ENCODE peak calls at places on chromosomes 6 and 20, in eight cellular contexts. S, N, T, P, I, E, Q and W are unnamed samples.

GRCh38 chr20:15584507-15584906 is 988.7 kb downstream of the KIF16B start:
- DNase-seq in S (no peak), N (no peak), T (no peak), P (no peak), I (no peak), E (no peak), Q (no peak), W (no peak)

GRCh38 chr20:60126975-60127374 is 168.8 kb downstream of the CDH26 start:
- DNase-seq in S (no peak), N (no peak), T (no peak), P (no peak), I (no peak), E (peak), Q (no peak), W (no peak)

GRCh38 chr6:44386364-44386928 is 1.1 kb upstream of the CDC5L start:
- DNase-seq in S (no peak), N (no peak), T (peak), P (no peak), I (no peak), E (no peak), Q (peak), W (no peak)

GRCh38 chr6:1871936-1872335 is 262.2 kb downstream of the FOXC1 start:
- DNase-seq in S (no peak), N (peak), T (no peak), P (no peak), I (no peak), E (no peak), Q (peak), W (no peak)

GRCh38 chr6:144296973-144297372 is 11.8 kb downstream of the UTRN start:
- DNase-seq in S (no peak), N (no peak), T (no peak), P (no peak), I (no peak), E (no peak), Q (peak), W (no peak)

GRCh38 chr20:17611290-17611539 is 41.3 kb downstream of the DSTN start:
- DNase-seq in S (no peak), N (no peak), T (no peak), P (no peak), I (no peak), E (no peak), Q (no peak), W (no peak)

GRCh38 chr20:53707341-53708102 is 113.9 kb upstream of the ZNF217 start:
- DNase-seq in S (no peak), N (no peak), T (no peak), P (peak), I (no peak), E (no peak), Q (peak), W (no peak)

GRCh38 chr6:168650686-168651085 is 209.7 kb downstream of the SMOC2 start:
- DNase-seq in S (no peak), N (no peak), T (peak), P (no peak), I (no peak), E (no peak), Q (no peak), W (no peak)

GRCh38 chr6:25788305-25788922 is 33.9 kb downstream of the SLC17A4 start:
- DNase-seq in S (peak), N (no peak), T (no peak), P (peak), I (no peak), E (peak), Q (peak), W (peak)

GRCh38 chr20:9837634-9838033 is 1.2 kb downstream of the PAK5 start:
- DNase-seq in S (no peak), N (no peak), T (no peak), P (no peak), I (no peak), E (no peak), Q (peak), W (no peak)

GRCh38 chr6:25311251-25311910 is 32.2 kb downstream of the CARMIL1 start:
- DNase-seq in S (no peak), N (no peak), T (no peak), P (peak), I (no peak), E (peak), Q (peak), W (no peak)

GRCh38 chr6:150932976-150933375 is 67.5 kb downstream of the MTHFD1L start:
- DNase-seq in S (no peak), N (no peak), T (no peak), P (no peak), I (no peak), E (no peak), Q (peak), W (no peak)
- TF ChIP-seq CTCF in S (no peak), N (no peak), T (no peak), P (no peak), I (no peak), E (no peak), Q (no peak), W (no peak)

GRCh38 chr6:105137388-105137787 is 42.4 kb downstream of the POPDC3 start:
- DNase-seq in S (no peak), N (peak), T (peak), P (peak), I (no peak), E (no peak), Q (peak), W (no peak)

GRCh38 chr6:105138141-105138540 is 41.7 kb downstream of the POPDC3 start:
- DNase-seq in S (no peak), N (no peak), T (no peak), P (no peak), I (no peak), E (no peak), Q (no peak), W (no peak)

GRCh38 chr6:105135907-105136432 is 43.8 kb downstream of the POPDC3 start:
- DNase-seq in S (no peak), N (peak), T (no peak), P (peak), I (no peak), E (no peak), Q (peak), W (no peak)

GRCh38 chr6:105136433-105137350 is 43.1 kb downstream of the POPDC3 start:
- DNase-seq in S (peak), N (peak), T (peak), P (peak), I (peak), E (peak), Q (peak), W (no peak)

DNA sequence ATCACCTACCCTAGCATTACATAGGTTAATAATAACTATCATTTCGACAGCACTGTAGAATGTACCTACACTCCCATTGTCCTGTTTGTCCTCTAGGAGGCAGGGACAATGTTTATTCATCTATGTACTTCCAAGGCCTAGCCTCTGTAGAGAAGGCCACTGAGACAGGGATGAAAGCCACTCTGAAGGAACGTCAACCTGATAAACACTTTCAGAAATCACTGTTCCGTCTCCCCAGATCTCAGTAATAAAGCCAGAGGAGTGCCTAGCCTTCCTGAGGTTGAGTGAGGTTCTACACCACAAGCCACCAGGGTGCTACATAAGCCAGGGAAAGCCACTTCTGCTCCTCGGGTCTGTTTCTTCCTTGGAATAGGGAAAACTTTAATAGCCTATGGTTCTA is 44.8 kb downstream of the POPDC3 start:
- DNase-seq in S (no peak), N (no peak), T (no peak), P (peak), I (no peak), E (no peak), Q (peak), W (no peak)
- TF ChIP-seq CTCF in S (no peak), N (no peak), T (no peak), P (peak), I (no peak), E (peak), Q (peak), W (no peak)

DNA sequence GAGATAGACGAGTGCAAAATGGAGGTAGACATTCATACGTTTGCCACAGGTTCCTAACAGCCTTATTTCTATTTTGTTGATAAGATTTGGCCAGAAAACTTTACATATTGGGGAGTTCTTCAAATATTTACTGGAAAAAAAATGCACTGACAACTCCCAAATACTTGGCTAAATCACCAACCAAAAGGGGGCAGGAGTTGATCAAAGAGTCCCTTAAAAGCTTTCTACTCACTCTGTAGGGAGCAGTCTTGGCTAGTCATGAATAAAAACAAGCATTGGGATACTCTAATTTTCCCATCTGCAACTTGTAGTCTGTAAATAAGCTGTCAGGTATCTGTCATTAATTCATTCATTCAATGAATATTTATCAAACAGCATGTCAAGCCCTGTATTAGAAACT is 18.4 kb downstream of the TENT5A start:
- DNase-seq in S (no peak), N (no peak), T (no peak), P (peak), I (no peak), E (no peak), Q (no peak), W (no peak)
- TF ChIP-seq CTCF in S (peak), N (no peak), T (no peak), P (no peak), I (no peak), E (no peak), Q (no peak), W (no peak)

GRCh38 chr6:102619585-102619984 is 1226.1 kb downstream of the GRIK2 start:
- DNase-seq in S (no peak), N (no peak), T (no peak), P (peak), I (no peak), E (no peak), Q (peak), W (no peak)
- TF ChIP-seq CTCF in S (no peak), N (peak), T (no peak), P (no peak), I (peak), E (peak), Q (no peak), W (no peak)

GRCh38 chr6:90940812-90941481 is 354.1 kb upstream of the MAP3K7 start:
- DNase-seq in S (peak), N (no peak), T (no peak), P (peak), I (no peak), E (no peak), Q (peak), W (no peak)
- TF ChIP-seq CTCF in S (no peak), N (peak), T (peak), P (peak), I (peak), E (peak), Q (peak), W (peak)

DNA sequence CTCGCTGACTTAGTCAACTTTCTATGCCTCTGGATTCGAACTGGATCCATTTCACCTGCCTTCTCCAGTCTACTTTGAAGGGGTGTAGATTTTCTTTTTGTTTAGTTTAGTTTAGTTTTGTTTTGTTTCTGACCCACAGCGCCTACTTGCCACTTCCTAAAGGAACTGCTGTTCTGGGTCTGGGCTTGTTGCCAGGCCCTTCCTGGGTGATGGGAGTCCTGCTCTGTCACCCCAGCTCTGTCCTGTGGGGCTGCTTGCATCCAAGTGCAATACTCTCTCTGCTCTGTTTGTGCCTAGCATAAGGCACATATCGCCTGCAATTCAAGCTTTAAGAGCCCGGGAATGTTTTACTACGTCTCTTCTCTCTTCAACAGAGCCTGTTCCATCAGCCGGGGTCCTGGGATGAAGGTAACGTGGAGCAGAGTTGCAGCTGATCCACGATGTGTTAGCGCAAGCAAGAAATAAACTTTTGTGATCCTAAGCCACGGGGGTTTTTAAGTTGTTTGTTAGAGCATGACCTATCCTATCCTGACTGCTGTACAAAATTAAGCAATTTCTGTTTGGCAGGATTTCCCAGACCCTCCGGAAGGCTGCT is 30.8 kb upstream of the TAGAP start:
- DNase-seq in S (no peak), N (peak), T (no peak), P (peak), I (no peak), E (no peak), Q (no peak), W (no peak)
- TF ChIP-seq CTCF in S (no peak), N (no peak), T (no peak), P (no peak), I (no peak), E (no peak), Q (no peak), W (no peak)

DNA sequence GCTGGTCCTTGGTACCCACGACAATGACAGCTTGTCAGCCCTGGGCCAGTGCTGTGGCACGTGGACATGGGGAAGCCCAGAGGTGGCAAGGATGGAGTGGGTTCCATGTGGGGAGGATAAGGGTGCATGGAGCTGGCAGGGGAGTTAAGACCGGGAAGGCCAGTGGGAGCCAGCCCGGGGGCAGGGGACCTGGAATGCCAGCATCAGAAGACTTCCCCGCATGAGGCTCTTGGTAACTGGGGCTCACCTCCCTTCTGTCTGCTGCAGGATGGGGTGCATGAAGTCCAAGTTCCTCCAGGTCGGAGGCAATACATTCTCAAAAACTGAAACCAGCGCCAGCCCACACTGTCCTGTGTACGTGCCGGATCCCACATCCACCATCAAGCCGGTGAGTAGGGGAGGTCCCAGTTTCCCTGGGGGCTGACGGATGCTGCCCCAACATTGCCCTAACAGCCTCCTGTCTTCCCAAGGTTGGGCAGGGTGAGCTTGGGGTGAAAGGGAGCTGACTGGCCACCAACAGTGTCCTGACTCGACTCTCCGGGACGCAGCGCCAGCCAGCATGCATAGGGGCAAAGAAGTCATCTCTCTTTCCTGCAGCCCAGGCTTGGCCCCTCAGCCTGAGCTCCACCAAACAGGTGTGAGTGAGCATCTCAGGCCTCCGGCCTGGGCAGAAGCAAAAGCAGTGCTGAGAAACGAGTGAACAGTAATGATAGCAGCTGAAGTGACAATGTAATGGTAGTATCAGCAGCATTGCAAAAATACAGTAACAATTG is 19.5 kb downstream of the HCK start:
- DNase-seq in S (no peak), N (no peak), T (no peak), P (no peak), I (no peak), E (no peak), Q (no peak), W (no peak)
- TF ChIP-seq CTCF in S (no peak), N (no peak), T (no peak), P (no peak), I (no peak), E (no peak), Q (no peak), W (no peak)

GRCh38 chr6:83051386-83052172 is 14.1 kb downstream of the UBE3D start:
- DNase-seq in S (no peak), N (no peak), T (no peak), P (no peak), I (no peak), E (no peak), Q (peak), W (no peak)

GRCh38 chr6:83055366-83055964 is 10.2 kb downstream of the UBE3D start:
- DNase-seq in S (peak), N (no peak), T (no peak), P (peak), I (no peak), E (peak), Q (peak), W (peak)

GRCh38 chr6:83057705-83058321 is 7.8 kb downstream of the UBE3D start:
- DNase-seq in S (peak), N (no peak), T (no peak), P (peak), I (no peak), E (no peak), Q (peak), W (no peak)

GRCh38 chr6:83053678-83054077 is 12.0 kb downstream of the UBE3D start:
- DNase-seq in S (no peak), N (no peak), T (no peak), P (no peak), I (no peak), E (no peak), Q (no peak), W (no peak)
- TF ChIP-seq CTCF in S (no peak), N (no peak), T (no peak), P (no peak), I (no peak), E (no peak), Q (no peak), W (no peak)